ENCODE peak calls at places on chromosomes 1 and 21, in four cellular contexts. One of them, this sample, is unnamed.

GRCh38 chr1:117210831-117211261 is at the start of gene VTCN1:
- DNase-seq in sigmoid colon: no peak
- DNase-seq in left colon: peak
- DNase-seq in NCI-H1436: no peak
- DNase-seq in this sample: no peak

GRCh38 chr1:58197811-58198210 is 348.7 kb downstream of the OMA1 start:
- DNase-seq in NCI-H1436: no peak
- DNase-seq in left colon: no peak
- DNase-seq in sigmoid colon: no peak
- DNase-seq in this sample: no peak

GRCh38 chr21:46112731-46113215 is 14.9 kb downstream of the COL6A2 start:
- DNase-seq in NCI-H1436: no peak
- DNase-seq in sigmoid colon: peak
- DNase-seq in left colon: peak
- DNase-seq in this sample: peak

GRCh38 chr1:200883118-200883517 is 10.3 kb downstream of the GPR25 start:
- DNase-seq in left colon: no peak
- DNase-seq in NCI-H1436: no peak
- DNase-seq in sigmoid colon: no peak
- DNase-seq in this sample: no peak

GRCh38 chr1:168054117-168054516 is 82.6 kb downstream of the GPR161 start:
- DNase-seq in left colon: no peak
- DNase-seq in sigmoid colon: no peak
- DNase-seq in NCI-H1436: no peak
- DNase-seq in this sample: no peak

GRCh38 chr21:43355925-43356289 is 71.0 kb downstream of the SIK1 start:
- DNase-seq in sigmoid colon: no peak
- DNase-seq in left colon: no peak
- DNase-seq in NCI-H1436: peak
- DNase-seq in this sample: no peak

GRCh38 chr1:116528329-116529083 is 42.3 kb downstream of the CD58 start:
- DNase-seq in sigmoid colon: no peak
- DNase-seq in NCI-H1436: no peak
- DNase-seq in left colon: no peak
- DNase-seq in this sample: no peak

GRCh38 chr1:231931146-231931545 is 304.6 kb downstream of the DISC1 start:
- DNase-seq in sigmoid colon: no peak
- DNase-seq in NCI-H1436: no peak
- DNase-seq in left colon: no peak
- DNase-seq in this sample: no peak

GRCh38 chr1:204362984-204363334 is 3.2 kb upstream of the PLEKHA6 start:
- DNase-seq in sigmoid colon: no peak
- DNase-seq in left colon: no peak
- DNase-seq in NCI-H1436: no peak
- DNase-seq in this sample: no peak

GRCh38 chr21:34999397-34999941 is 49.6 kb downstream of the RUNX1 start:
- DNase-seq in sigmoid colon: no peak
- DNase-seq in NCI-H1436: no peak
- DNase-seq in left colon: no peak
- DNase-seq in this sample: no peak

This sample was measured in sciatic nerve.